ENCODE peak calls at places on chromosomes 13 and 19, in nine cellular contexts. One of them, this sample, is unnamed.
A peak's percentile ranks its signal among the peaks of the same experiment; 100 is the strongest.

GRCh38 chr19:17739121-17739875 is 12.0 kb upstream of the FCHO1 start:
- DNase-seq in CD8-positive, alpha-beta T cell: no peak
- DNase-seq in effector memory CD4-positive, alpha-beta T cell: no peak
- DNase-seq in PC-3: no peak
- DNase-seq in K562: peak; percentile 82
- DNase-seq in neural progenitor cell: no peak
- DNase-seq in RWPE2: no peak
- DNase-seq in ovary: peak; percentile 64
- DNase-seq in colonic mucosa: no peak
- DNase-seq in this sample: no peak

GRCh38 chr19:38831142-38831605 is 420 bp downstream of the ECH1 start:
- DNase-seq in CD8-positive, alpha-beta T cell: no peak
- DNase-seq in effector memory CD4-positive, alpha-beta T cell: no peak
- DNase-seq in PC-3: peak; percentile 91
- DNase-seq in K562: no peak
- DNase-seq in neural progenitor cell: peak; percentile 56
- DNase-seq in RWPE2: no peak
- DNase-seq in ovary: peak; percentile 67
- DNase-seq in colonic mucosa: peak; percentile 88
- DNase-seq in this sample: peak; percentile 88

GRCh38 chr13:93903909-93904308 is 575.6 kb downstream of the DCT start:
- DNase-seq in CD8-positive, alpha-beta T cell: no peak
- DNase-seq in effector memory CD4-positive, alpha-beta T cell: no peak
- DNase-seq in PC-3: no peak
- DNase-seq in K562: no peak
- DNase-seq in neural progenitor cell: no peak
- DNase-seq in RWPE2: no peak
- DNase-seq in ovary: no peak
- DNase-seq in colonic mucosa: no peak
- DNase-seq in this sample: no peak

GRCh38 chr19:48685583-48685982 is 10.2 kb upstream of the FUT2 start:
- DNase-seq in CD8-positive, alpha-beta T cell: no peak
- DNase-seq in effector memory CD4-positive, alpha-beta T cell: no peak
- DNase-seq in PC-3: peak; percentile 55
- DNase-seq in K562: no peak
- DNase-seq in neural progenitor cell: no peak
- DNase-seq in RWPE2: no peak
- DNase-seq in ovary: no peak
- DNase-seq in colonic mucosa: no peak
- DNase-seq in this sample: no peak

GRCh38 chr19:55088543-55089265 is 13.0 kb downstream of the EPS8L1 start:
- DNase-seq in CD8-positive, alpha-beta T cell: peak; percentile 67
- DNase-seq in effector memory CD4-positive, alpha-beta T cell: peak; percentile 57
- DNase-seq in PC-3: peak; percentile 92
- DNase-seq in K562: peak; percentile 86
- DNase-seq in neural progenitor cell: peak; percentile 92
- DNase-seq in RWPE2: peak; percentile 61
- DNase-seq in ovary: peak; percentile 86
- DNase-seq in colonic mucosa: peak; percentile 87
- DNase-seq in this sample: peak; percentile 81

GRCh38 chr13:26424181-26424580 is 133.3 kb upstream of the WASF3 start:
- DNase-seq in CD8-positive, alpha-beta T cell: no peak
- DNase-seq in effector memory CD4-positive, alpha-beta T cell: no peak
- DNase-seq in PC-3: no peak
- DNase-seq in K562: no peak
- DNase-seq in neural progenitor cell: no peak
- DNase-seq in RWPE2: no peak
- DNase-seq in ovary: no peak
- DNase-seq in colonic mucosa: no peak
- DNase-seq in this sample: no peak

GRCh38 chr19:40523322-40524047 is 53.2 kb upstream of the SHKBP1 start:
- DNase-seq in CD8-positive, alpha-beta T cell: no peak
- DNase-seq in effector memory CD4-positive, alpha-beta T cell: no peak
- DNase-seq in PC-3: peak; percentile 66
- DNase-seq in K562: peak; percentile 77
- DNase-seq in neural progenitor cell: peak; percentile 83
- DNase-seq in RWPE2: no peak
- DNase-seq in ovary: peak; percentile 68
- DNase-seq in colonic mucosa: peak; percentile 79
- DNase-seq in this sample: peak; percentile 80

GRCh38 chr13:26446751-26447150 is 110.7 kb upstream of the WASF3 start:
- DNase-seq in CD8-positive, alpha-beta T cell: no peak
- DNase-seq in effector memory CD4-positive, alpha-beta T cell: no peak
- DNase-seq in PC-3: peak; percentile 10
- DNase-seq in K562: no peak
- DNase-seq in neural progenitor cell: no peak
- DNase-seq in RWPE2: no peak
- DNase-seq in ovary: no peak
- DNase-seq in colonic mucosa: no peak
- DNase-seq in this sample: no peak

GRCh38 chr13:49421391-49421790 is 22.5 kb downstream of the CAB39L start:
- DNase-seq in CD8-positive, alpha-beta T cell: peak; percentile 5
- DNase-seq in effector memory CD4-positive, alpha-beta T cell: no peak
- DNase-seq in PC-3: peak; percentile 29
- DNase-seq in K562: peak; percentile 12
- DNase-seq in neural progenitor cell: peak; percentile 43
- DNase-seq in RWPE2: no peak
- DNase-seq in ovary: no peak
- DNase-seq in colonic mucosa: no peak
- DNase-seq in this sample: no peak

GRCh38 chr19:33032218-33032781 is 32.4 kb downstream of the RHPN2 start:
- DNase-seq in CD8-positive, alpha-beta T cell: no peak
- DNase-seq in effector memory CD4-positive, alpha-beta T cell: no peak
- DNase-seq in PC-3: peak; percentile 19
- DNase-seq in K562: no peak
- DNase-seq in neural progenitor cell: peak; percentile 19
- DNase-seq in RWPE2: no peak
- DNase-seq in ovary: no peak
- DNase-seq in colonic mucosa: peak; percentile 75
- DNase-seq in this sample: no peak

GRCh38 chr19:41530761-41531301 is 45.1 kb upstream of the CEACAM21 start:
- DNase-seq in CD8-positive, alpha-beta T cell: no peak
- DNase-seq in effector memory CD4-positive, alpha-beta T cell: no peak
- DNase-seq in PC-3: no peak
- DNase-seq in K562: no peak
- DNase-seq in neural progenitor cell: no peak
- DNase-seq in RWPE2: no peak
- DNase-seq in ovary: no peak
- DNase-seq in colonic mucosa: no peak
- DNase-seq in this sample: no peak

DNA sequence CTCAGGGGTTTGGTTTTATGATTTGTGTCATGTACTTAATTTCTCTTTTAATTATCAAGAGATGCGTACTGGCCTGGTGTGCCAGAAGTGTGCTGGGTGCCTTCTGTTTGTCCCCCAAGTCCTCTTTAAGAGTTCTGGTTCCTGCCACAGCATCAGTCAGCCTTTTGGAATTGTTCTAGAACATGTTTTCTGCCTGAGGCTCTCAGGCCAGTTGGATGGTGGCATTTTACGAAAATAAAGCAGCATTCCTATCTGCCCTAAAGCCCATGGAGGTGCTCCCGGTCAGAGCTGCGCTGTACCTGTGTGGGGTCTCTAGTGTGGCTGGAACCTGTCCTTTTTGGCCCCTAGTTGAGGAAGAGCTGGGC is 54.1 kb downstream of the TSSK6 start:
- DNase-seq in CD8-positive, alpha-beta T cell: no peak
- DNase-seq in effector memory CD4-positive, alpha-beta T cell: no peak
- DNase-seq in PC-3: no peak
- DNase-seq in K562: no peak
- DNase-seq in neural progenitor cell: no peak
- DNase-seq in RWPE2: no peak
- DNase-seq in ovary: no peak
- DNase-seq in colonic mucosa: no peak
- DNase-seq in this sample: no peak
- H3K4me1 ChIP-seq in CD8-positive, alpha-beta T cell: peaks cover 81% of the 10 kb centered on the region
- H3K4me1 ChIP-seq in effector memory CD4-positive, alpha-beta T cell: peaks cover 74% of the 10 kb centered on the region
- H3K4me1 ChIP-seq in PC-3: peaks cover 19% of the 10 kb centered on the region
- H3K4me1 ChIP-seq in K562: peaks cover 34% of the 10 kb centered on the region
- H3K4me1 ChIP-seq in neural progenitor cell: peaks cover 61% of the 10 kb centered on the region
- H3K4me1 ChIP-seq in RWPE2: peaks cover 52% of the 10 kb centered on the region
- H3K4me1 ChIP-seq in ovary: peaks cover 39% of the 10 kb centered on the region
- H3K4me1 ChIP-seq in colonic mucosa: peaks cover 50% of the 10 kb centered on the region
- H3K4me1 ChIP-seq in this sample: peaks cover 81% of the 10 kb centered on the region

DNA sequence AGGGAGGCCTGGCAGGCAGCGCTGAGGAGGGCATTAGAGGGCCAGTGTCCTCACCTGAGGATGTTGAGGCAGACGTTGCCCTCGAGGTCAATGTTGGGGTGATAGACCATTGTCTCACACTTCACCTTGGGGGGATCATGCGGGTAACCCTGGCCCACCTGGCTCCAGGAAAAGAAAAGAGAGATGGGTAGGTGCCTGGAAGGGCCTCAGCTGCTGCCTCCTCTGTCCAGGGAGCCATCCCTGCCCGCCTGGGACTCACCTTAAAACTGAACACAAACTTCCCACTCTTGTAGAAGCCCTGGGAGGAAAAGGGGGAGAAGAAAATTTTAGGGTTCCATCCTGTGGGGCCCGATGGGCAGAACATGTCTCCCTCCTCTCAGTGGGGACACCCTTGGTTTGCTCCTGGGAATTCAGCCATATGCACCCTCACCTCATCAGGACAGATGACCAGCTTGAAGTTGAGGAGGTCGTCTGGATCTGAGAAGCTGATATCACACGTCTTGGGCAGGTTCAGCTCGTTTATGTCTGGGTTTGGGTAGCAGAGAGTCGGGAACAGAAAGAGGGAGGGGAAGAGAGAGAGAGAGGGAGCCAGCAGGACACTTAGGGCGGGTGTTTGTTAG is 1.7 kb downstream of the UBE2M start:
- DNase-seq in CD8-positive, alpha-beta T cell: no peak
- DNase-seq in effector memory CD4-positive, alpha-beta T cell: no peak
- DNase-seq in PC-3: no peak
- DNase-seq in K562: no peak
- DNase-seq in neural progenitor cell: no peak
- DNase-seq in RWPE2: no peak
- DNase-seq in ovary: peak; percentile 42
- DNase-seq in colonic mucosa: peak; percentile 22
- DNase-seq in this sample: no peak
- H3K4me1 ChIP-seq in CD8-positive, alpha-beta T cell: peaks cover 48% of the 10 kb centered on the region
- H3K4me1 ChIP-seq in effector memory CD4-positive, alpha-beta T cell: peaks cover 43% of the 10 kb centered on the region
- H3K4me1 ChIP-seq in PC-3: peaks cover 43% of the 10 kb centered on the region
- H3K4me1 ChIP-seq in K562: peaks cover 36% of the 10 kb centered on the region
- H3K4me1 ChIP-seq in neural progenitor cell: peaks cover 23% of the 10 kb centered on the region
- H3K4me1 ChIP-seq in RWPE2: no peaks in the 10 kb centered on the region
- H3K4me1 ChIP-seq in ovary: peaks cover 22% of the 10 kb centered on the region
- H3K4me1 ChIP-seq in colonic mucosa: peaks cover 24% of the 10 kb centered on the region
- H3K4me1 ChIP-seq in this sample: peaks cover 73% of the 10 kb centered on the region

GRCh38 chr19:51076602-51077213 is 6.0 kb downstream of the KLK14 start:
- DNase-seq in CD8-positive, alpha-beta T cell: no peak
- DNase-seq in effector memory CD4-positive, alpha-beta T cell: no peak
- DNase-seq in PC-3: no peak
- DNase-seq in K562: no peak
- DNase-seq in neural progenitor cell: no peak
- DNase-seq in RWPE2: no peak
- DNase-seq in ovary: no peak
- DNase-seq in colonic mucosa: no peak
- DNase-seq in this sample: no peak

GRCh38 chr19:51075998-51076397 is 6.7 kb downstream of the KLK14 start:
- DNase-seq in CD8-positive, alpha-beta T cell: no peak
- DNase-seq in effector memory CD4-positive, alpha-beta T cell: no peak
- DNase-seq in PC-3: peak; percentile 40
- DNase-seq in K562: no peak
- DNase-seq in neural progenitor cell: no peak
- DNase-seq in RWPE2: no peak
- DNase-seq in ovary: no peak
- DNase-seq in colonic mucosa: no peak
- DNase-seq in this sample: no peak

GRCh38 chr19:51079486-51080110 is 3.1 kb downstream of the KLK14 start:
- DNase-seq in CD8-positive, alpha-beta T cell: no peak
- DNase-seq in effector memory CD4-positive, alpha-beta T cell: no peak
- DNase-seq in PC-3: no peak
- DNase-seq in K562: no peak
- DNase-seq in neural progenitor cell: no peak
- DNase-seq in RWPE2: no peak
- DNase-seq in ovary: no peak
- DNase-seq in colonic mucosa: no peak
- DNase-seq in this sample: peak; percentile 72

GRCh38 chr19:51078104-51078503 is 4.6 kb downstream of the KLK14 start:
- DNase-seq in CD8-positive, alpha-beta T cell: no peak
- DNase-seq in effector memory CD4-positive, alpha-beta T cell: no peak
- DNase-seq in PC-3: no peak
- DNase-seq in K562: no peak
- DNase-seq in neural progenitor cell: no peak
- DNase-seq in RWPE2: no peak
- DNase-seq in ovary: no peak
- DNase-seq in colonic mucosa: no peak
- DNase-seq in this sample: no peak

GRCh38 chr19:51078731-51079130 is 4.0 kb downstream of the KLK14 start:
- DNase-seq in CD8-positive, alpha-beta T cell: no peak
- DNase-seq in effector memory CD4-positive, alpha-beta T cell: no peak
- DNase-seq in PC-3: no peak
- DNase-seq in K562: no peak
- DNase-seq in neural progenitor cell: no peak
- DNase-seq in RWPE2: no peak
- DNase-seq in ovary: no peak
- DNase-seq in colonic mucosa: no peak
- DNase-seq in this sample: no peak
- H3K4me1 ChIP-seq in CD8-positive, alpha-beta T cell: no peaks in the 10 kb centered on the region
- H3K4me1 ChIP-seq in effector memory CD4-positive, alpha-beta T cell: no peaks in the 10 kb centered on the region
- H3K4me1 ChIP-seq in PC-3: no peaks in the 10 kb centered on the region
- H3K4me1 ChIP-seq in K562: no peaks in the 10 kb centered on the region
- H3K4me1 ChIP-seq in neural progenitor cell: no peaks in the 10 kb centered on the region
- H3K4me1 ChIP-seq in RWPE2: no peaks in the 10 kb centered on the region
- H3K4me1 ChIP-seq in ovary: no peaks in the 10 kb centered on the region
- H3K4me1 ChIP-seq in colonic mucosa: no peaks in the 10 kb centered on the region
- H3K4me1 ChIP-seq in this sample: no peaks in the 10 kb centered on the region

GRCh38 chr13:51614350-51614786 is 30.1 kb downstream of the WDFY2 start:
- DNase-seq in CD8-positive, alpha-beta T cell: peak; percentile 20
- DNase-seq in effector memory CD4-positive, alpha-beta T cell: no peak
- DNase-seq in PC-3: no peak
- DNase-seq in K562: no peak
- DNase-seq in neural progenitor cell: no peak
- DNase-seq in RWPE2: no peak
- DNase-seq in ovary: no peak
- DNase-seq in colonic mucosa: no peak
- DNase-seq in this sample: no peak

GRCh38 chr13:51620165-51620983 is 36.1 kb downstream of the WDFY2 start:
- DNase-seq in CD8-positive, alpha-beta T cell: no peak
- DNase-seq in effector memory CD4-positive, alpha-beta T cell: no peak
- DNase-seq in PC-3: no peak
- DNase-seq in K562: no peak
- DNase-seq in neural progenitor cell: no peak
- DNase-seq in RWPE2: no peak
- DNase-seq in ovary: no peak
- DNase-seq in colonic mucosa: no peak
- DNase-seq in this sample: no peak

GRCh38 chr13:51621597-51621996 is 37.3 kb downstream of the WDFY2 start:
- DNase-seq in CD8-positive, alpha-beta T cell: no peak
- DNase-seq in effector memory CD4-positive, alpha-beta T cell: no peak
- DNase-seq in PC-3: no peak
- DNase-seq in K562: no peak
- DNase-seq in neural progenitor cell: no peak
- DNase-seq in RWPE2: no peak
- DNase-seq in ovary: no peak
- DNase-seq in colonic mucosa: no peak
- DNase-seq in this sample: no peak

GRCh38 chr13:51619614-51620013 is 35.4 kb downstream of the WDFY2 start:
- DNase-seq in CD8-positive, alpha-beta T cell: no peak
- DNase-seq in effector memory CD4-positive, alpha-beta T cell: no peak
- DNase-seq in PC-3: peak; percentile 64
- DNase-seq in K562: no peak
- DNase-seq in neural progenitor cell: no peak
- DNase-seq in RWPE2: no peak
- DNase-seq in ovary: no peak
- DNase-seq in colonic mucosa: no peak
- DNase-seq in this sample: no peak

GRCh38 chr13:51618626-51619025 is 34.4 kb downstream of the WDFY2 start:
- DNase-seq in CD8-positive, alpha-beta T cell: no peak
- DNase-seq in effector memory CD4-positive, alpha-beta T cell: no peak
- DNase-seq in PC-3: no peak
- DNase-seq in K562: no peak
- DNase-seq in neural progenitor cell: no peak
- DNase-seq in RWPE2: no peak
- DNase-seq in ovary: no peak
- DNase-seq in colonic mucosa: no peak
- DNase-seq in this sample: no peak
- H3K4me1 ChIP-seq in CD8-positive, alpha-beta T cell: peaks cover 3% of the 10 kb centered on the region
- H3K4me1 ChIP-seq in effector memory CD4-positive, alpha-beta T cell: no peaks in the 10 kb centered on the region
- H3K4me1 ChIP-seq in PC-3: peaks cover 19% of the 10 kb centered on the region
- H3K4me1 ChIP-seq in K562: no peaks in the 10 kb centered on the region
- H3K4me1 ChIP-seq in neural progenitor cell: peaks cover 19% of the 10 kb centered on the region
- H3K4me1 ChIP-seq in RWPE2: peaks cover 29% of the 10 kb centered on the region
- H3K4me1 ChIP-seq in ovary: peaks cover 12% of the 10 kb centered on the region
- H3K4me1 ChIP-seq in colonic mucosa: no peaks in the 10 kb centered on the region
- H3K4me1 ChIP-seq in this sample: peaks cover 5% of the 10 kb centered on the region